ENCODE peak calls at places on chromosomes 2 and 18, in seven cellular contexts. C is brain microvascular endothelial cell, T is psoas muscle, F is lower lobe of right lung, H is prostate gland, Q is thoracic aorta, A is Karpas-422. W is an unnamed sample.

GRCh38 chr2:219542931-219543595 is 546 bp downstream of the CHPF start:
- DNase-seq in C (peak; percentile 15), T (peak; percentile 69), F (no peak), H (no peak), Q (no peak), A (peak; percentile 69), W (no peak)

GRCh38 chr18:59592624-59593023 is 104.6 kb downstream of the CCBE1 start:
- DNase-seq in C (no peak), T (no peak), F (no peak), H (no peak), Q (no peak), A (no peak), W (no peak)

GRCh38 chr2:200525066-200525465 is 941 bp upstream of the SGO2 start:
- DNase-seq in C (no peak), T (no peak), F (no peak), H (no peak), Q (no peak), A (no peak), W (no peak)

GRCh38 chr2:239912171-239912937 is 112.8 kb downstream of the NDUFA10 start:
- DNase-seq in C (no peak), T (no peak), F (no peak), H (no peak), Q (no peak), A (no peak), W (no peak)

GRCh38 chr2:25981596-25982272 is 563 bp downstream of the KIF3C start:
- DNase-seq in C (no peak), T (no peak), F (no peak), H (no peak), Q (no peak), A (no peak), W (no peak)

GRCh38 chr2:98216611-98217010 is 129.6 kb downstream of the VWA3B start:
- DNase-seq in C (no peak), T (no peak), F (no peak), H (no peak), Q (no peak), A (no peak), W (no peak)

GRCh38 chr2:99140056-99140859 is 1.2 kb upstream of the C2orf15 start:
- DNase-seq in C (no peak), T (no peak), F (no peak), H (no peak), Q (no peak), A (no peak), W (no peak)

GRCh38 chr2:162368494-162368893 is 24.6 kb downstream of the GCA start:
- DNase-seq in C (no peak), T (no peak), F (no peak), H (no peak), Q (no peak), A (no peak), W (no peak)

GRCh38 chr2:219392754-219393153 is 5.0 kb upstream of the DNPEP start:
- DNase-seq in C (no peak), T (no peak), F (no peak), H (no peak), Q (no peak), A (no peak), W (no peak)

GRCh38 chr2:17979707-17980106 is 101.2 kb downstream of the KCNS3 start:
- DNase-seq in C (peak; percentile 40), T (no peak), F (no peak), H (no peak), Q (no peak), A (no peak), W (no peak)

GRCh38 chr18:35267809-35268208 is 22.2 kb downstream of the ZSCAN30 start:
- DNase-seq in C (no peak), T (peak; percentile 67), F (peak; percentile 60), H (no peak), Q (no peak), A (no peak), W (no peak)

GRCh38 chr2:129396980-129397599 is 582.4 kb upstream of the RAB6C start:
- DNase-seq in C (peak; percentile 3), T (peak; percentile 64), F (no peak), H (peak; percentile 61), Q (no peak), A (peak; percentile 81), W (no peak)

GRCh38 chr2:205139822-205140612 is 542.3 kb upstream of the NRP2 start:
- DNase-seq in C (no peak), T (peak; percentile 50), F (peak; percentile 59), H (no peak), Q (no peak), A (no peak), W (no peak)

GRCh38 chr2:105873721-105874120 is 129.0 kb downstream of the NCK2 start:
- DNase-seq in C (peak; percentile 83), T (no peak), F (no peak), H (no peak), Q (no peak), A (no peak), W (no peak)

GRCh38 chr2:38095079-38095478 is 19.1 kb upstream of the CYP1B1 start:
- DNase-seq in C (no peak), T (no peak), F (no peak), H (no peak), Q (no peak), A (no peak), W (no peak)

GRCh38 chr2:18171191-18172139 is 293.0 kb downstream of the KCNS3 start:
- DNase-seq in C (no peak), T (no peak), F (no peak), H (no peak), Q (no peak), A (no peak), W (no peak)

GRCh38 chr2:9422321-9423099 is 818 bp downstream of the ITGB1BP1 start:
- DNase-seq in C (no peak), T (peak; percentile 72), F (peak; percentile 59), H (no peak), Q (no peak), A (peak; percentile 85), W (no peak)

GRCh38 chr2:190812506-190813294 is 67.9 kb upstream of the GLS start:
- DNase-seq in C (peak; percentile 40), T (no peak), F (no peak), H (no peak), Q (no peak), A (no peak), W (no peak)

GRCh38 chr2:348517-348916 is 60.6 kb upstream of the ALKAL2 start:
- DNase-seq in C (peak; percentile 88), T (no peak), F (no peak), H (no peak), Q (no peak), A (no peak), W (no peak)

GRCh38 chr2:177682006-177682405 is 289.4 kb downstream of the AGPS start:
- DNase-seq in C (no peak), T (no peak), F (no peak), H (no peak), Q (no peak), A (no peak), W (no peak)

GRCh38 chr18:10410472-10411300 is 43.7 kb upstream of the APCDD1 start:
- DNase-seq in C (no peak), T (no peak), F (no peak), H (no peak), Q (no peak), A (no peak), W (no peak)

GRCh38 chr2:151789055-151789834 is 39.0 kb downstream of the ARL5A start:
- DNase-seq in C (no peak), T (no peak), F (no peak), H (no peak), Q (no peak), A (no peak), W (no peak)

GRCh38 chr2:191382801-191383200 is 137.6 kb downstream of the MYO1B start:
- DNase-seq in C (peak; percentile 77), T (no peak), F (no peak), H (peak; percentile 69), Q (no peak), A (no peak), W (no peak)

GRCh38 chr18:46424898-46425297 is 232.1 kb downstream of the LOXHD1 start:
- DNase-seq in C (no peak), T (no peak), F (no peak), H (peak; percentile 69), Q (no peak), A (no peak), W (peak; percentile 31)

GRCh38 chr18:46421973-46422551 is 235.0 kb downstream of the LOXHD1 start:
- DNase-seq in C (no peak), T (no peak), F (no peak), H (peak; percentile 65), Q (no peak), A (no peak), W (peak; percentile 7)

GRCh38 chr18:46425511-46425910 is 231.5 kb downstream of the LOXHD1 start:
- DNase-seq in C (no peak), T (peak; percentile 36), F (no peak), H (no peak), Q (no peak), A (no peak), W (no peak)

GRCh38 chr18:46423226-46423805 is 233.7 kb downstream of the LOXHD1 start:
- DNase-seq in C (no peak), T (peak; percentile 28), F (no peak), H (no peak), Q (no peak), A (no peak), W (peak; percentile 35)

GRCh38 chr18:46422552-46423055 is 234.4 kb downstream of the LOXHD1 start:
- DNase-seq in C (no peak), T (no peak), F (no peak), H (no peak), Q (no peak), A (no peak), W (no peak)
- H3K27ac ChIP-seq in C (no peak overlapping the region), T (peak overlapping the region; percentile 50), F (no peak overlapping the region), H (no peak overlapping the region), Q (no peak overlapping the region), A (no peak overlapping the region), W (no peak overlapping the region)

DNA sequence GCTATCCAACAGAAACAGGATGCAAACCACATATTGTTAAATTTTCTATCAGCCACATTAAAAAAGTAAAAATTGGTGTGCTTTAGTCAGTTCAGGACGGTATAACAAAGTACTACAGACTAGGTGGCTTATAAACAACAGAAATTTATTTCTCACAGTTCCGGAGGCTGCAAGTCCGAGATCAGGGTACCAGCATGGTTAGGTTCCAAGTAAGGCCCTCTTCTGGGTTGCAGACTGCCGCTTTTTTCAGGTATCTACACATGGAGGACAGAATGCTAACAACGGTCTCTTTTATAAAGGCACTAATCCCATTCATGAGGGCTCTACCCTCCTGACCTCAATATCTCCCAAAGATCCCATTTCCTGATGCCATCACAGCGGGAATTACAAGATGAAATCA is 10.5 kb downstream of the SMAD2 start:
- DNase-seq in C (no peak), T (no peak), F (no peak), H (no peak), Q (no peak), A (no peak), W (no peak)
- H3K4me3 ChIP-seq in C (no peak overlapping the region), T (no peak overlapping the region), F (no peak overlapping the region), H (no peak overlapping the region), Q (no peak overlapping the region), A (no peak overlapping the region), W (no peak overlapping the region)

GRCh38 chr2:23601301-23601965 is 216.5 kb downstream of the KLHL29 start:
- DNase-seq in C (no peak), T (no peak), F (peak; percentile 16), H (no peak), Q (no peak), A (no peak), W (no peak)
- H3K27ac ChIP-seq in C (peak overlapping the region; percentile 77), T (peak overlapping the region; percentile 87), F (no peak overlapping the region), H (peak overlapping the region; percentile 77), Q (no peak overlapping the region), A (no peak overlapping the region), W (no peak overlapping the region)

DNA sequence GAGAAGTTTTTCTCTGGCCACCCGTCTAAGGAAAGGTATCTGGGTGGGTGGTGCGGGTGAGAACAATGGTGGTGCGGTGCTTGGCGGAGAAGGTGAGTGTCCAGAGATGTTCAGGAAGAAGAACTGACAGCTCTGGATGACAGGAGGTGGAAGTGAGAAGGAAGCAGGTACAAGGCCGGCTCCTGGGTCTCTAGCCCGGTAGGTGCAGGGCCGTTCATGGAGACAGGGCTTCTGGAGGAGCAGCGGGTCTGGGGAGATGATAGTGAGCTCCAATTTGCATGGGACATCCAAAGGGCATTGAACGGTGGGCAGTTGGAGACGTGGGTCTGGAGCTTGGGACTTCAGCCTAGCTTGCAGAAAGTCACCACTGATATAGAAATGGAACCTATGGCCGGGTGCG is 979 bp upstream of the FAHD2B start:
- DNase-seq in C (no peak), T (no peak), F (no peak), H (no peak), Q (no peak), A (no peak), W (no peak)
- H3K4me3 ChIP-seq in C (no peak overlapping the region), T (peak overlapping the region; percentile 63), F (no peak overlapping the region), H (no peak overlapping the region), Q (peak overlapping the region; percentile 71), A (peak overlapping the region; percentile 60), W (peak overlapping the region; percentile 50)

W was measured in ascending aorta.